ENCODE peak calls at places on chromosomes 6 and 20, in nine cellular contexts. One of them, this sample, is unnamed.

GRCh38 chr6:138465007-138465645 is 34.2 kb downstream of the NHSL1 start:
- DNase-seq in heart right ventricle: no peak
- DNase-seq in ovary: no peak
- DNase-seq in tibial nerve: no peak
- DNase-seq in colonic mucosa: no peak
- DNase-seq in adrenal gland: no peak
- DNase-seq in right lobe of liver: no peak
- DNase-seq in PC-3: peak; percentile 88
- DNase-seq in ascending aorta: no peak
- DNase-seq in this sample: no peak

GRCh38 chr6:36337814-36338213 is 1.1 kb upstream of the BNIP5 start:
- DNase-seq in heart right ventricle: no peak
- DNase-seq in ovary: no peak
- DNase-seq in tibial nerve: no peak
- DNase-seq in colonic mucosa: no peak
- DNase-seq in adrenal gland: no peak
- DNase-seq in right lobe of liver: no peak
- DNase-seq in PC-3: no peak
- DNase-seq in ascending aorta: no peak
- DNase-seq in this sample: no peak

GRCh38 chr20:21184810-21185209 is 58.9 kb downstream of the KIZ start:
- DNase-seq in heart right ventricle: no peak
- DNase-seq in ovary: peak; percentile 19
- DNase-seq in tibial nerve: no peak
- DNase-seq in colonic mucosa: no peak
- DNase-seq in adrenal gland: no peak
- DNase-seq in right lobe of liver: no peak
- DNase-seq in PC-3: peak; percentile 93
- DNase-seq in ascending aorta: no peak
- DNase-seq in this sample: no peak

GRCh38 chr6:157908369-157909281 is 73.0 kb upstream of the SYNJ2 start:
- DNase-seq in heart right ventricle: no peak
- DNase-seq in ovary: no peak
- DNase-seq in tibial nerve: no peak
- DNase-seq in colonic mucosa: no peak
- DNase-seq in adrenal gland: no peak
- DNase-seq in right lobe of liver: no peak
- DNase-seq in PC-3: no peak
- DNase-seq in ascending aorta: no peak
- DNase-seq in this sample: no peak

GRCh38 chr20:20150241-20150640 is 97.9 kb downstream of the CFAP61 start:
- DNase-seq in heart right ventricle: no peak
- DNase-seq in ovary: no peak
- DNase-seq in tibial nerve: no peak
- DNase-seq in colonic mucosa: no peak
- DNase-seq in adrenal gland: no peak
- DNase-seq in right lobe of liver: no peak
- DNase-seq in PC-3: no peak
- DNase-seq in ascending aorta: no peak
- DNase-seq in this sample: peak; percentile 25

GRCh38 chr6:71473908-71474307 is 185.3 kb downstream of the OGFRL1 start:
- DNase-seq in heart right ventricle: peak; percentile 35
- DNase-seq in ovary: no peak
- DNase-seq in tibial nerve: no peak
- DNase-seq in colonic mucosa: peak; percentile 35
- DNase-seq in adrenal gland: no peak
- DNase-seq in right lobe of liver: no peak
- DNase-seq in PC-3: peak; percentile 77
- DNase-seq in ascending aorta: peak; percentile 56
- DNase-seq in this sample: peak; percentile 29

GRCh38 chr6:168765710-168766109 is 324.7 kb downstream of the SMOC2 start:
- DNase-seq in heart right ventricle: no peak
- DNase-seq in ovary: no peak
- DNase-seq in tibial nerve: no peak
- DNase-seq in colonic mucosa: no peak
- DNase-seq in adrenal gland: no peak
- DNase-seq in right lobe of liver: no peak
- DNase-seq in PC-3: no peak
- DNase-seq in ascending aorta: no peak
- DNase-seq in this sample: no peak

GRCh38 chr20:57092112-57092899 is 174.1 kb downstream of the BMP7 start:
- DNase-seq in heart right ventricle: peak; percentile 24
- DNase-seq in ovary: no peak
- DNase-seq in tibial nerve: peak; percentile 33
- DNase-seq in colonic mucosa: peak; percentile 42
- DNase-seq in adrenal gland: peak; percentile 38
- DNase-seq in right lobe of liver: peak; percentile 69
- DNase-seq in PC-3: peak; percentile 81
- DNase-seq in ascending aorta: no peak
- DNase-seq in this sample: peak; percentile 49

GRCh38 chr20:3890410-3890751 is 1.2 kb downstream of the PANK2 start:
- DNase-seq in heart right ventricle: no peak
- DNase-seq in ovary: no peak
- DNase-seq in tibial nerve: no peak
- DNase-seq in colonic mucosa: no peak
- DNase-seq in adrenal gland: no peak
- DNase-seq in right lobe of liver: peak; percentile 27
- DNase-seq in PC-3: peak; percentile 51
- DNase-seq in ascending aorta: no peak
- DNase-seq in this sample: no peak

GRCh38 chr6:41519305-41519747 is 26.9 kb upstream of the FOXP4 start:
- DNase-seq in heart right ventricle: no peak
- DNase-seq in ovary: no peak
- DNase-seq in tibial nerve: no peak
- DNase-seq in colonic mucosa: peak; percentile 92
- DNase-seq in adrenal gland: no peak
- DNase-seq in right lobe of liver: no peak
- DNase-seq in PC-3: no peak
- DNase-seq in ascending aorta: no peak
- DNase-seq in this sample: no peak

GRCh38 chr6:85452441-85452881 is 2.6 kb downstream of the NT5E start:
- DNase-seq in heart right ventricle: no peak
- DNase-seq in ovary: no peak
- DNase-seq in tibial nerve: no peak
- DNase-seq in colonic mucosa: no peak
- DNase-seq in adrenal gland: no peak
- DNase-seq in right lobe of liver: no peak
- DNase-seq in PC-3: no peak
- DNase-seq in ascending aorta: no peak
- DNase-seq in this sample: no peak

GRCh38 chr20:49786671-49787370 is 25.8 kb upstream of the SLC9A8 start:
- DNase-seq in heart right ventricle: no peak
- DNase-seq in ovary: no peak
- DNase-seq in tibial nerve: no peak
- DNase-seq in colonic mucosa: no peak
- DNase-seq in adrenal gland: no peak
- DNase-seq in right lobe of liver: no peak
- DNase-seq in PC-3: peak; percentile 63
- DNase-seq in ascending aorta: no peak
- DNase-seq in this sample: no peak

GRCh38 chr6:145546265-145546664 is 189.1 kb downstream of the EPM2A start:
- DNase-seq in heart right ventricle: no peak
- DNase-seq in ovary: no peak
- DNase-seq in tibial nerve: no peak
- DNase-seq in colonic mucosa: no peak
- DNase-seq in adrenal gland: no peak
- DNase-seq in right lobe of liver: no peak
- DNase-seq in PC-3: no peak
- DNase-seq in ascending aorta: no peak
- DNase-seq in this sample: no peak

GRCh38 chr6:21831531-21832291 is 238.2 kb downstream of the SOX4 start:
- DNase-seq in heart right ventricle: no peak
- DNase-seq in ovary: no peak
- DNase-seq in tibial nerve: no peak
- DNase-seq in colonic mucosa: no peak
- DNase-seq in adrenal gland: no peak
- DNase-seq in right lobe of liver: no peak
- DNase-seq in PC-3: no peak
- DNase-seq in ascending aorta: no peak
- DNase-seq in this sample: no peak

GRCh38 chr20:14921546-14921945 is 584.1 kb upstream of the FLRT3 start:
- DNase-seq in heart right ventricle: no peak
- DNase-seq in ovary: no peak
- DNase-seq in tibial nerve: no peak
- DNase-seq in colonic mucosa: no peak
- DNase-seq in adrenal gland: no peak
- DNase-seq in right lobe of liver: no peak
- DNase-seq in PC-3: peak; percentile 58
- DNase-seq in ascending aorta: no peak
- DNase-seq in this sample: no peak

GRCh38 chr20:13425401-13425800 is 204.3 kb downstream of the ISM1 start:
- DNase-seq in heart right ventricle: no peak
- DNase-seq in ovary: no peak
- DNase-seq in tibial nerve: no peak
- DNase-seq in colonic mucosa: no peak
- DNase-seq in adrenal gland: no peak
- DNase-seq in right lobe of liver: no peak
- DNase-seq in PC-3: no peak
- DNase-seq in ascending aorta: no peak
- DNase-seq in this sample: no peak

GRCh38 chr20:20017852-20018245 is 687 bp downstream of the NAA20 start:
- DNase-seq in heart right ventricle: no peak
- DNase-seq in ovary: no peak
- DNase-seq in tibial nerve: no peak
- DNase-seq in colonic mucosa: no peak
- DNase-seq in adrenal gland: no peak
- DNase-seq in right lobe of liver: no peak
- DNase-seq in PC-3: peak; percentile 23
- DNase-seq in ascending aorta: no peak
- DNase-seq in this sample: no peak

GRCh38 chr6:393391-394221 is 2.1 kb downstream of the IRF4 start:
- DNase-seq in heart right ventricle: no peak
- DNase-seq in ovary: no peak
- DNase-seq in tibial nerve: no peak
- DNase-seq in colonic mucosa: no peak
- DNase-seq in adrenal gland: no peak
- DNase-seq in right lobe of liver: no peak
- DNase-seq in PC-3: no peak
- DNase-seq in ascending aorta: no peak
- DNase-seq in this sample: no peak

GRCh38 chr20:34302312-34302722 is 838 bp downstream of the AHCY start:
- DNase-seq in heart right ventricle: no peak
- DNase-seq in ovary: no peak
- DNase-seq in tibial nerve: no peak
- DNase-seq in colonic mucosa: no peak
- DNase-seq in adrenal gland: no peak
- DNase-seq in right lobe of liver: no peak
- DNase-seq in PC-3: peak; percentile 26
- DNase-seq in ascending aorta: no peak
- DNase-seq in this sample: no peak
- TF ChIP-seq CTCF in heart right ventricle: no peak
- TF ChIP-seq CTCF in ovary: no peak
- TF ChIP-seq CTCF in tibial nerve: no peak
- TF ChIP-seq CTCF in colonic mucosa: no peak
- TF ChIP-seq CTCF in adrenal gland: no peak
- TF ChIP-seq CTCF in right lobe of liver: no peak
- TF ChIP-seq CTCF in PC-3: no peak
- TF ChIP-seq CTCF in ascending aorta: no peak
- TF ChIP-seq CTCF in this sample: no peak

GRCh38 chr20:36467076-36467999 is 74.0 kb upstream of the MYL9 start:
- DNase-seq in heart right ventricle: peak; percentile 51
- DNase-seq in ovary: no peak
- DNase-seq in tibial nerve: no peak
- DNase-seq in colonic mucosa: peak; percentile 83
- DNase-seq in adrenal gland: no peak
- DNase-seq in right lobe of liver: peak; percentile 67
- DNase-seq in PC-3: peak; percentile 56
- DNase-seq in ascending aorta: no peak
- DNase-seq in this sample: peak; percentile 68
- H3K27ac ChIP-seq in heart right ventricle: peak overlapping the region; percentile 48
- H3K27ac ChIP-seq in ovary: no peak overlapping the region
- H3K27ac ChIP-seq in tibial nerve: peak overlapping the region; percentile 51
- H3K27ac ChIP-seq in colonic mucosa: peak overlapping the region; percentile 31
- H3K27ac ChIP-seq in adrenal gland: no peak overlapping the region
- H3K27ac ChIP-seq in right lobe of liver: peak overlapping the region; percentile 40
- H3K27ac ChIP-seq in PC-3: no peak overlapping the region
- H3K27ac ChIP-seq in ascending aorta: peak overlapping the region; percentile 99
- H3K27ac ChIP-seq in this sample: peak overlapping the region; percentile 97

DNA sequence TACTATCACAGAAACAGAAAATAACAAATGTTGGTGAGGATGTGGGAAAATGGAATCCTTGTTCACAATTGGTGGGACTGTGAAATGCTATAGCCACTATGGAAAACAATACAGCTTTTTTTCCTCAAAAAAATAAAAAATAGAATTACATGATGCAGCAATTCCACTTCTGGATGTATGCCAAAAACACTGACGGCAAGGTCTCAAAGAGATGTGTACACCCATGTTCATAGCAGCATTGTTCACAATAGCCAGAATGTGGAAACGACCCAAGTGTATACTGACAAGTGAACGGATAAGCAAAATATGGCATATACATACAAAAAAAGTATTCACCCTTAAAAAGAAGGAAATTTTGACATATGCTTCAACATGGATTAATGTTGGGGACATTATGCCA is 213.4 kb downstream of the KHDC1L start:
- DNase-seq in heart right ventricle: no peak
- DNase-seq in ovary: no peak
- DNase-seq in tibial nerve: no peak
- DNase-seq in colonic mucosa: no peak
- DNase-seq in adrenal gland: no peak
- DNase-seq in right lobe of liver: no peak
- DNase-seq in PC-3: no peak
- DNase-seq in ascending aorta: no peak
- DNase-seq in this sample: no peak
- H3K36me3 ChIP-seq in heart right ventricle: no peaks in the 10 kb centered on the region
- H3K36me3 ChIP-seq in ovary: no peaks in the 10 kb centered on the region
- H3K36me3 ChIP-seq in tibial nerve: no peaks in the 10 kb centered on the region
- H3K36me3 ChIP-seq in colonic mucosa: no peaks in the 10 kb centered on the region
- H3K36me3 ChIP-seq in adrenal gland: no peaks in the 10 kb centered on the region
- H3K36me3 ChIP-seq in right lobe of liver: no peaks in the 10 kb centered on the region
- H3K36me3 ChIP-seq in PC-3: no peaks in the 10 kb centered on the region
- H3K36me3 ChIP-seq in ascending aorta: no peaks in the 10 kb centered on the region
- H3K36me3 ChIP-seq in this sample: no peaks in the 10 kb centered on the region

GRCh38 chr20:60073086-60073485 is 114.9 kb downstream of the CDH26 start:
- DNase-seq in heart right ventricle: no peak
- DNase-seq in ovary: no peak
- DNase-seq in tibial nerve: no peak
- DNase-seq in colonic mucosa: no peak
- DNase-seq in adrenal gland: no peak
- DNase-seq in right lobe of liver: no peak
- DNase-seq in PC-3: no peak
- DNase-seq in ascending aorta: no peak
- DNase-seq in this sample: no peak

GRCh38 chr20:60073504-60073903 is 115.3 kb downstream of the CDH26 start:
- DNase-seq in heart right ventricle: no peak
- DNase-seq in ovary: no peak
- DNase-seq in tibial nerve: no peak
- DNase-seq in colonic mucosa: no peak
- DNase-seq in adrenal gland: no peak
- DNase-seq in right lobe of liver: no peak
- DNase-seq in PC-3: no peak
- DNase-seq in ascending aorta: no peak
- DNase-seq in this sample: no peak

GRCh38 chr20:60070791-60071190 is 112.6 kb downstream of the CDH26 start:
- DNase-seq in heart right ventricle: no peak
- DNase-seq in ovary: no peak
- DNase-seq in tibial nerve: no peak
- DNase-seq in colonic mucosa: no peak
- DNase-seq in adrenal gland: no peak
- DNase-seq in right lobe of liver: no peak
- DNase-seq in PC-3: no peak
- DNase-seq in ascending aorta: no peak
- DNase-seq in this sample: no peak

GRCh38 chr20:60074276-60074675 is 116.1 kb downstream of the CDH26 start:
- DNase-seq in heart right ventricle: no peak
- DNase-seq in ovary: no peak
- DNase-seq in tibial nerve: no peak
- DNase-seq in colonic mucosa: no peak
- DNase-seq in adrenal gland: no peak
- DNase-seq in right lobe of liver: no peak
- DNase-seq in PC-3: no peak
- DNase-seq in ascending aorta: no peak
- DNase-seq in this sample: no peak

GRCh38 chr20:60071965-60072364 is 113.7 kb downstream of the CDH26 start:
- DNase-seq in heart right ventricle: no peak
- DNase-seq in ovary: no peak
- DNase-seq in tibial nerve: no peak
- DNase-seq in colonic mucosa: no peak
- DNase-seq in adrenal gland: no peak
- DNase-seq in right lobe of liver: no peak
- DNase-seq in PC-3: peak; percentile 82
- DNase-seq in ascending aorta: no peak
- DNase-seq in this sample: no peak
- TF ChIP-seq CTCF in heart right ventricle: no peak
- TF ChIP-seq CTCF in ovary: no peak
- TF ChIP-seq CTCF in tibial nerve: no peak
- TF ChIP-seq CTCF in colonic mucosa: no peak
- TF ChIP-seq CTCF in adrenal gland: no peak
- TF ChIP-seq CTCF in right lobe of liver: no peak
- TF ChIP-seq CTCF in PC-3: no peak
- TF ChIP-seq CTCF in ascending aorta: no peak
- TF ChIP-seq CTCF in this sample: no peak